ENCODE peak calls at places on chromosomes 11 and 22, in four cellular contexts. B is H1, M is GM12878, A is HepG2. S is an unnamed sample.

GRCh38 chr22:28706845-28707244 is 27.2 kb upstream of the TTC28 start:
- DNase-seq in B (no peak), A (no peak), M (no peak), S (no peak)

GRCh38 chr11:121109916-121110656 is 9.0 kb downstream of the TECTA start:
- DNase-seq in M (no peak), A (no peak), B (no peak), S (no peak)

GRCh38 chr22:25081409-25081824 is 118.2 kb upstream of the CRYBB3 start:
- DNase-seq in B (peak; percentile 66), M (no peak), A (peak; percentile 56), S (peak; percentile 23)

GRCh38 chr11:106399075-106399500 is 321.6 kb downstream of the AASDHPPT start:
- DNase-seq in A (no peak), M (no peak), B (no peak), S (no peak)

GRCh38 chr11:71183878-71184277 is 68.5 kb downstream of the SHANK2 start:
- DNase-seq in A (no peak), B (no peak), M (no peak), S (no peak)

GRCh38 chr11:85845052-85845631 is 10.0 kb upstream of the CCDC83 start:
- DNase-seq in A (no peak), B (no peak), M (no peak), S (no peak)

GRCh38 chr11:86151188-86152005 is 82.5 kb upstream of the PICALM start:
- DNase-seq in A (no peak), M (no peak), B (no peak), S (no peak)

GRCh38 chr22:48198489-48199459 is 1436.3 kb downstream of the TBC1D22A start:
- DNase-seq in M (no peak), B (peak; percentile 50), A (no peak), S (no peak)

GRCh38 chr11:16607675-16608644 is 130.5 kb upstream of the C11orf58 start:
- DNase-seq in M (no peak), B (no peak), A (no peak), S (no peak)

GRCh38 chr11:72736452-72737069 is 15.6 kb downstream of the ARAP1 start:
- DNase-seq in B (no peak), M (no peak), A (no peak), S (no peak)

GRCh38 chr22:37211853-37212173 is 464 bp downstream of the SSTR3 start:
- DNase-seq in B (no peak), M (no peak), A (no peak), S (no peak)

GRCh38 chr11:34002420-34002819 is 49.1 kb upstream of the CAPRIN1 start:
- DNase-seq in A (no peak), M (no peak), B (no peak), S (no peak)

GRCh38 chr11:77589521-77590193 is at the start of gene AQP11:
- DNase-seq in M (peak; percentile 24), A (peak; percentile 86), B (peak; percentile 89), S (peak; percentile 81)

GRCh38 chr11:116881153-116881552 is 43.7 kb upstream of the APOA1 start:
- DNase-seq in M (no peak), A (no peak), B (no peak), S (no peak)

GRCh38 chr11:128496684-128497056 is 90.7 kb downstream of the ETS1 start:
- DNase-seq in M (no peak), B (no peak), A (no peak), S (no peak)

GRCh38 chr11:11142359-11142758 is 210.7 kb downstream of the CSNK2A3 start:
- DNase-seq in M (no peak), A (no peak), B (no peak), S (no peak)

GRCh38 chr11:16793009-16793408 is 54.6 kb downstream of the C11orf58 start:
- DNase-seq in B (no peak), A (no peak), M (no peak), S (no peak)

GRCh38 chr22:40544758-40545157 is 91.8 kb downstream of the MRTFA start:
- DNase-seq in M (no peak), A (no peak), B (no peak), S (no peak)

GRCh38 chr22:31080848-31081649 is at the start of gene SMTN:
- DNase-seq in B (peak; percentile 99), A (peak; percentile 86), M (peak; percentile 56), S (peak; percentile 78)

GRCh38 chr11:75151346-75152047 is 590 bp downstream of the SLCO2B1 start:
- DNase-seq in B (no peak), M (no peak), A (no peak), S (no peak)

GRCh38 chr11:66172146-66172545 is 96.3 kb upstream of the RAB1B start:
- DNase-seq in M (no peak), B (no peak), A (no peak), S (no peak)

GRCh38 chr11:1073261-1073724 is 1.4 kb upstream of the MUC2 start:
- DNase-seq in B (peak; percentile 41), A (peak; percentile 46), M (no peak), S (no peak)

GRCh38 chr11:125378083-125378482 is 118.0 kb downstream of the FEZ1 start:
- DNase-seq in B (no peak), A (no peak), M (no peak), S (no peak)

GRCh38 chr11:128511712-128512111 is 75.6 kb downstream of the ETS1 start:
- DNase-seq in B (no peak), A (no peak), M (no peak), S (no peak)

GRCh38 chr22:35590634-35591295 is 26.4 kb downstream of the MB start:
- DNase-seq in B (no peak), A (no peak), M (no peak), S (no peak)

GRCh38 chr11:116605543-116605942 is 167.2 kb downstream of the BUD13 start:
- DNase-seq in A (peak; percentile 58), M (no peak), B (peak; percentile 96), S (peak; percentile 77)

GRCh38 chr11:111570796-111571195 is 30.3 kb downstream of the LAYN start:
- DNase-seq in B (no peak), A (no peak), M (no peak), S (no peak)

GRCh38 chr11:108121274-108122155 is at the start of gene ACAT1:
- DNase-seq in A (peak; percentile 91), B (peak; percentile 95), M (peak; percentile 71), S (peak; percentile 80)

GRCh38 chr11:128530119-128531091 is 57.0 kb downstream of the ETS1 start:
- DNase-seq in B (no peak), A (no peak), M (no peak), S (no peak)

GRCh38 chr11:33942954-33943353 is 51.1 kb upstream of the LMO2 start:
- DNase-seq in M (peak; percentile 73), B (no peak), A (no peak), S (no peak)

GRCh38 chr11:72238492-72239295 is 5.3 kb downstream of the PHOX2A start:
- DNase-seq in B (no peak), M (no peak), A (no peak), S (no peak)

GRCh38 chr11:101010899-101011298 is 118.7 kb downstream of the PGR start:
- DNase-seq in B (no peak), M (no peak), A (no peak), S (peak; percentile 27)

GRCh38 chr11:36300651-36301050 is 4.6 kb downstream of the PRR5L start:
- DNase-seq in A (no peak), M (no peak), B (no peak), S (no peak)

GRCh38 chr11:33829430-33830141 is 55.3 kb upstream of the FBXO3 start:
- DNase-seq in B (peak; percentile 79), M (peak; percentile 28), A (peak; percentile 13), S (peak; percentile 42)

DNA sequence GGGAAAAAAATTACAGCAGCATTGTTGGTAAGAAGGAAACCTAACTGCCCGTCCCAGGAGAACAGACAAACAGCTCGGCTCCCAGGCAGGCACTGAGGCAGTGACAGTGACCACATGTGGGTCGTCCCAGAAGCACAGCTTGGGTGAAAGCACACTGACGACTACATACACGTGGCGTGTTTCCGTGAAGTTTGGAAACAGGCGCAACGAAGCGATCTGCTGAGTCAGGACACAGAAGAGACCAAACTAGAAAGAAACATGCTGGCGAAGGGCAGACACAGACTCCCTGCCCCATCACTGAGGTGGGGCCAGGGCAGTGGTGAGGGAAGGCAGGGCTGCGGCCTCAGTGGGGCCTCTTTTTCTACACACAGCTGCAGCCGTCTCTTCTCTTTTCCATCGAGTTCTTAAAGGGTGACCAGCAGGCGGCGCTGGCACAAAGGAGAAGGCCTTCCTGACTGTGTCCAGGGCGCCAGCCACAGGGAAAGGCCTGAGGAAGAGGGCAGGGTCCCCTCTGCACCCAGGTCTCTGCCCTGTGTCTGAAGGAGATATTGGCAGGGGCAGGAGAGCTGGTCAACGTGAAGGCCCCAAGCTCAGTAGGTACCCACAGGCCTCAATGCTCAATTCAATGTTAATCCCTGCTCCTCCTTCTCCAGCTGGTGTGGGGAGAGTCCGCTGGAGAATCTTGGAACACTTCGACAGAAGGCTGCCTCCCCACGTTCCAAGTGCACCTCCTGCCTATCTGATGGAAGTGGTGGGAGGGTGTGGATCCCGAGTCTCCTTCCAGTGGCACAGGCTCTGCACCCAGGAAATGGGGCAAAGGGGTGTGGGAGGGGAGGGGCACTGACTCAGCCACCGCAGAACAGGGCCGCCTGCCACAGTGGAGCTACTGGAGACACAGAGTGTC is 19.9 kb downstream of the CARS1 start:
- DNase-seq in B (peak; percentile 90), M (no peak), A (peak; percentile 66), S (peak; percentile 67)
- TF ChIP-seq SUZ12 in B (no peak), M (no peak), A (no peak), S (no peak)

GRCh38 chr22:23803001-23803819 is 16.4 kb downstream of the SMARCB1 start:
- DNase-seq in A (no peak), B (no peak), M (no peak), S (no peak)
- H3K9ac ChIP-seq in A (no peak overlapping the region), B (no peak overlapping the region), M (peak overlapping the region; percentile 84), S (no peak overlapping the region)

DNA sequence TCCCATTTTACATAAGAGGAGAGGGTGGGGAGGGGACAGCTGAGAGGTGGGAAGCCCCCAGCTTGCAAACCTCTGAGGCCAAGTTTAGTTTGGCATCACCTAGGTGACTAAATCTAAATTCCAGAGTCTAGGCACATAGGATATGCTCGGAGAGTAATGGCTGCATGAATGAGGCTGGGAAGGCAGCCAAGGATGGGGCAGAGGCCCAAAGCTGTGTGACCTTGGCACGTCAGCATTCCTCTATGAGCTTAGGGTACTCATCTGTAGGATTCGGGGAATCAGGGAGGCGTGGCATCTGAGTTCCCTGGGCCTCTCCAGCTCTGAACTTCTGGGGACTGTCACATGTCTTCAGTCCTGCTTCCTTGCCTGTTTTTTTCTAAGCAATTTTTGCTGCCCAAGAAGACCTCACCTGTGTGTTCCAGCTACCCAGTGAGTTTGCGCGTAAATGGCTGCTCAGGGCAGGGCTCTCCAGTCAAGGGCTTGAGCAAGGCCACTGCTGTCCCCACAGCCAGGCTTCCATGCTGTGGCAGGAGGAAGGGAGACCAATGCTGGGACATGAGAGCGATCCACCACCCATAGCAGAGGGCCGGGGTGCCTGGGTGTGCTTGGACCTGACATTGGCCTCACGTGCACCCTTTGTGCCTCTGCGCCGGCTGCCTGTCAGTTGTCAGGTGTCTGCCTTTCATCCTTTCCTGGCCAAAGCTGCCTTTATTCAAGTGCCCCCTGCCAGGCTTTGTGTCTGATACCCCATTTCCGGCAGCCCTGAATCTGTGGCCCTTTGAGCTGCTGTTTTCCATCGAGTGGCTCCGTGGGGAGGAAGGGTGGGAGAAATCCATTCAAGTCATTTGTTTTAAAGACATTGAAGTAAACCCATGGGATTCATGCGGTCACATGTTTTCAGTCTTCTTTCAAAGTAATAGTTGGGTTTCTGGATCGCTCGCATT is 14.0 kb downstream of the DAGLA start:
- DNase-seq in M (no peak), B (no peak), A (peak; percentile 72), S (no peak)
- TF ChIP-seq SUZ12 in M (no peak), B (no peak), A (no peak), S (no peak)

DNA sequence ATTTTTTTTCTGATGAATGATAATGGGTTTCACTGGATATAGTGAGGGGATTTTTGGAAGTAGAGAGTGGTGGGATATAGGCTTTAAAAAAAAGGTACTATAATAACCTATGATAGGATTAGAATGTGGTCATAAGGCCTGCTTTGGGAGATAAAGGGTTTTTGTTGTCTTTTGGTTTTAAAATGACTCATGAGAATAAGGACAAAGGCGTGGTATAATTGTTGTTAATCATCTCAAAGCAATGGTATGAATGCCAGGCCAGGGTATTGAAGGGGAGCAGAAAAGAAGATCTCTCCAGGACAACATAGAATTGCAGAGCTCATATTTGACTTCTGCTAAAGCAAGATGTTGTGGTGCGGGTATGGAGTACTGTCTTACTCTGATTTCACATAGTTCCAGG is 579.4 kb downstream of the JRKL start:
- DNase-seq in M (no peak), A (no peak), B (no peak), S (no peak)
- H3K9ac ChIP-seq in M (no peak overlapping the region), A (no peak overlapping the region), B (no peak overlapping the region), S (no peak overlapping the region)